ENCODE peak calls at places on chromosome 4, in nine cellular contexts. One of them, this sample, is unnamed.

GRCh38 chr4:174672276-174672675 is 150.0 kb upstream of the HPGD start:
- DNase-seq in thyroid gland: no peak
- DNase-seq in esophagus squamous epithelium: no peak
- DNase-seq in uterus: no peak
- DNase-seq in H9: no peak
- DNase-seq in A549: no peak
- DNase-seq in lower lobe of right lung: no peak
- DNase-seq in omental fat pad: no peak
- DNase-seq in fibroblast of pulmonary artery: no peak
- DNase-seq in this sample: no peak

GRCh38 chr4:156665779-156666366 is 305.7 kb downstream of the PDGFC start:
- DNase-seq in thyroid gland: no peak
- DNase-seq in esophagus squamous epithelium: no peak
- DNase-seq in uterus: no peak
- DNase-seq in H9: no peak
- DNase-seq in A549: no peak
- DNase-seq in lower lobe of right lung: no peak
- DNase-seq in omental fat pad: no peak
- DNase-seq in fibroblast of pulmonary artery: no peak
- DNase-seq in this sample: no peak

GRCh38 chr4:105471566-105472176 is 2.2 kb downstream of the PPA2 start:
- DNase-seq in thyroid gland: peak
- DNase-seq in esophagus squamous epithelium: peak
- DNase-seq in uterus: peak
- DNase-seq in H9: peak
- DNase-seq in A549: peak
- DNase-seq in lower lobe of right lung: no peak
- DNase-seq in omental fat pad: no peak
- DNase-seq in fibroblast of pulmonary artery: peak
- DNase-seq in this sample: peak

GRCh38 chr4:9885958-9886357 is 104.5 kb downstream of the DRD5 start:
- DNase-seq in thyroid gland: no peak
- DNase-seq in esophagus squamous epithelium: no peak
- DNase-seq in uterus: no peak
- DNase-seq in H9: no peak
- DNase-seq in A549: no peak
- DNase-seq in lower lobe of right lung: no peak
- DNase-seq in omental fat pad: no peak
- DNase-seq in fibroblast of pulmonary artery: no peak
- DNase-seq in this sample: no peak

GRCh38 chr4:137125011-137125410 is 407.3 kb downstream of the PCDH18 start:
- DNase-seq in thyroid gland: no peak
- DNase-seq in esophagus squamous epithelium: no peak
- DNase-seq in uterus: no peak
- DNase-seq in H9: no peak
- DNase-seq in A549: no peak
- DNase-seq in lower lobe of right lung: no peak
- DNase-seq in omental fat pad: no peak
- DNase-seq in fibroblast of pulmonary artery: peak
- DNase-seq in this sample: no peak

GRCh38 chr4:104516884-104517283 is 22.2 kb upstream of the CXXC4 start:
- DNase-seq in thyroid gland: no peak
- DNase-seq in esophagus squamous epithelium: no peak
- DNase-seq in uterus: no peak
- DNase-seq in H9: no peak
- DNase-seq in A549: no peak
- DNase-seq in lower lobe of right lung: no peak
- DNase-seq in omental fat pad: no peak
- DNase-seq in fibroblast of pulmonary artery: no peak
- DNase-seq in this sample: no peak

GRCh38 chr4:7156273-7157139 is 35.8 kb upstream of the SORCS2 start:
- DNase-seq in thyroid gland: peak
- DNase-seq in esophagus squamous epithelium: no peak
- DNase-seq in uterus: peak
- DNase-seq in H9: peak
- DNase-seq in A549: peak
- DNase-seq in lower lobe of right lung: peak
- DNase-seq in omental fat pad: peak
- DNase-seq in fibroblast of pulmonary artery: peak
- DNase-seq in this sample: no peak

GRCh38 chr4:139234258-139234657 is 45.8 kb downstream of the MGARP start:
- DNase-seq in thyroid gland: no peak
- DNase-seq in esophagus squamous epithelium: no peak
- DNase-seq in uterus: no peak
- DNase-seq in H9: no peak
- DNase-seq in A549: no peak
- DNase-seq in lower lobe of right lung: no peak
- DNase-seq in omental fat pad: no peak
- DNase-seq in fibroblast of pulmonary artery: no peak
- DNase-seq in this sample: no peak

GRCh38 chr4:128675083-128675482 is 134.4 kb upstream of the JADE1 start:
- DNase-seq in thyroid gland: no peak
- DNase-seq in esophagus squamous epithelium: no peak
- DNase-seq in uterus: no peak
- DNase-seq in H9: no peak
- DNase-seq in A549: no peak
- DNase-seq in lower lobe of right lung: no peak
- DNase-seq in omental fat pad: no peak
- DNase-seq in fibroblast of pulmonary artery: no peak
- DNase-seq in this sample: no peak

GRCh38 chr4:95676190-95676589 is 127.4 kb upstream of the UNC5C start:
- DNase-seq in thyroid gland: no peak
- DNase-seq in esophagus squamous epithelium: no peak
- DNase-seq in uterus: no peak
- DNase-seq in H9: no peak
- DNase-seq in A549: no peak
- DNase-seq in lower lobe of right lung: no peak
- DNase-seq in omental fat pad: no peak
- DNase-seq in fibroblast of pulmonary artery: peak
- DNase-seq in this sample: no peak

GRCh38 chr4:25888781-25889180 is 25.2 kb upstream of the SMIM20 start:
- DNase-seq in thyroid gland: no peak
- DNase-seq in esophagus squamous epithelium: no peak
- DNase-seq in uterus: no peak
- DNase-seq in H9: no peak
- DNase-seq in A549: no peak
- DNase-seq in lower lobe of right lung: no peak
- DNase-seq in omental fat pad: no peak
- DNase-seq in fibroblast of pulmonary artery: peak
- DNase-seq in this sample: no peak

GRCh38 chr4:89482248-89482647 is 174.6 kb upstream of the GPRIN3 start:
- DNase-seq in thyroid gland: no peak
- DNase-seq in esophagus squamous epithelium: no peak
- DNase-seq in uterus: no peak
- DNase-seq in H9: peak
- DNase-seq in A549: peak
- DNase-seq in lower lobe of right lung: no peak
- DNase-seq in omental fat pad: no peak
- DNase-seq in fibroblast of pulmonary artery: peak
- DNase-seq in this sample: peak

GRCh38 chr4:58560736-58561135 is 1450.6 kb upstream of the IGFBP7 start:
- DNase-seq in thyroid gland: no peak
- DNase-seq in esophagus squamous epithelium: no peak
- DNase-seq in uterus: no peak
- DNase-seq in H9: no peak
- DNase-seq in A549: no peak
- DNase-seq in lower lobe of right lung: no peak
- DNase-seq in omental fat pad: no peak
- DNase-seq in fibroblast of pulmonary artery: no peak
- DNase-seq in this sample: no peak

GRCh38 chr4:181597766-181598165 is 645.4 kb upstream of the TENM3 start:
- DNase-seq in thyroid gland: no peak
- DNase-seq in esophagus squamous epithelium: no peak
- DNase-seq in uterus: no peak
- DNase-seq in H9: no peak
- DNase-seq in A549: no peak
- DNase-seq in lower lobe of right lung: no peak
- DNase-seq in omental fat pad: no peak
- DNase-seq in fibroblast of pulmonary artery: no peak
- DNase-seq in this sample: no peak

GRCh38 chr4:111630705-111631104 is 514.5 kb upstream of the FAM241A start:
- DNase-seq in thyroid gland: no peak
- DNase-seq in esophagus squamous epithelium: no peak
- DNase-seq in uterus: no peak
- DNase-seq in H9: no peak
- DNase-seq in A549: no peak
- DNase-seq in lower lobe of right lung: no peak
- DNase-seq in omental fat pad: no peak
- DNase-seq in fibroblast of pulmonary artery: peak
- DNase-seq in this sample: no peak

GRCh38 chr4:167956676-167957075 is 135.7 kb upstream of the ANXA10 start:
- DNase-seq in thyroid gland: no peak
- DNase-seq in esophagus squamous epithelium: no peak
- DNase-seq in uterus: no peak
- DNase-seq in H9: no peak
- DNase-seq in A549: no peak
- DNase-seq in lower lobe of right lung: no peak
- DNase-seq in omental fat pad: no peak
- DNase-seq in fibroblast of pulmonary artery: peak
- DNase-seq in this sample: no peak

GRCh38 chr4:71607109-71607508 is 176.8 kb downstream of the GC start:
- DNase-seq in thyroid gland: no peak
- DNase-seq in esophagus squamous epithelium: no peak
- DNase-seq in uterus: no peak
- DNase-seq in H9: no peak
- DNase-seq in A549: no peak
- DNase-seq in lower lobe of right lung: no peak
- DNase-seq in omental fat pad: no peak
- DNase-seq in fibroblast of pulmonary artery: no peak
- DNase-seq in this sample: no peak

GRCh38 chr4:101910786-101911373 is 120.3 kb downstream of the BANK1 start:
- DNase-seq in thyroid gland: no peak
- DNase-seq in esophagus squamous epithelium: no peak
- DNase-seq in uterus: no peak
- DNase-seq in H9: no peak
- DNase-seq in A549: no peak
- DNase-seq in lower lobe of right lung: no peak
- DNase-seq in omental fat pad: no peak
- DNase-seq in fibroblast of pulmonary artery: no peak
- DNase-seq in this sample: no peak

GRCh38 chr4:112321768-112322684 is 24.9 kb downstream of the ALPK1 start:
- DNase-seq in thyroid gland: peak
- DNase-seq in esophagus squamous epithelium: peak
- DNase-seq in uterus: peak
- DNase-seq in H9: peak
- DNase-seq in A549: peak
- DNase-seq in lower lobe of right lung: peak
- DNase-seq in omental fat pad: peak
- DNase-seq in fibroblast of pulmonary artery: peak
- DNase-seq in this sample: peak

GRCh38 chr4:26252349-26252748 is 68.5 kb upstream of the RBPJ start:
- DNase-seq in thyroid gland: no peak
- DNase-seq in esophagus squamous epithelium: no peak
- DNase-seq in uterus: no peak
- DNase-seq in H9: no peak
- DNase-seq in A549: no peak
- DNase-seq in lower lobe of right lung: no peak
- DNase-seq in omental fat pad: no peak
- DNase-seq in fibroblast of pulmonary artery: no peak
- DNase-seq in this sample: peak

GRCh38 chr4:81164126-81164525 is 50.9 kb downstream of the PRKG2 start:
- DNase-seq in thyroid gland: no peak
- DNase-seq in esophagus squamous epithelium: no peak
- DNase-seq in uterus: no peak
- DNase-seq in H9: no peak
- DNase-seq in A549: no peak
- DNase-seq in lower lobe of right lung: no peak
- DNase-seq in omental fat pad: no peak
- DNase-seq in fibroblast of pulmonary artery: no peak
- DNase-seq in this sample: no peak

GRCh38 chr4:157700898-157701694 is 471.7 kb downstream of the GASK1B start:
- DNase-seq in thyroid gland: no peak
- DNase-seq in esophagus squamous epithelium: no peak
- DNase-seq in uterus: no peak
- DNase-seq in H9: no peak
- DNase-seq in A549: no peak
- DNase-seq in lower lobe of right lung: no peak
- DNase-seq in omental fat pad: no peak
- DNase-seq in fibroblast of pulmonary artery: peak
- DNase-seq in this sample: no peak

GRCh38 chr4:100284302-100284701 is 94.0 kb upstream of the DDIT4L start:
- DNase-seq in thyroid gland: no peak
- DNase-seq in esophagus squamous epithelium: no peak
- DNase-seq in uterus: no peak
- DNase-seq in H9: no peak
- DNase-seq in A549: no peak
- DNase-seq in lower lobe of right lung: no peak
- DNase-seq in omental fat pad: no peak
- DNase-seq in fibroblast of pulmonary artery: no peak
- DNase-seq in this sample: no peak
- TF ChIP-seq CTCF in thyroid gland: no peak
- TF ChIP-seq CTCF in esophagus squamous epithelium: no peak
- TF ChIP-seq CTCF in uterus: no peak
- TF ChIP-seq CTCF in H9: no peak
- TF ChIP-seq CTCF in A549: no peak
- TF ChIP-seq CTCF in lower lobe of right lung: no peak
- TF ChIP-seq CTCF in omental fat pad: no peak
- TF ChIP-seq CTCF in fibroblast of pulmonary artery: no peak
- TF ChIP-seq CTCF in this sample: no peak

DNA sequence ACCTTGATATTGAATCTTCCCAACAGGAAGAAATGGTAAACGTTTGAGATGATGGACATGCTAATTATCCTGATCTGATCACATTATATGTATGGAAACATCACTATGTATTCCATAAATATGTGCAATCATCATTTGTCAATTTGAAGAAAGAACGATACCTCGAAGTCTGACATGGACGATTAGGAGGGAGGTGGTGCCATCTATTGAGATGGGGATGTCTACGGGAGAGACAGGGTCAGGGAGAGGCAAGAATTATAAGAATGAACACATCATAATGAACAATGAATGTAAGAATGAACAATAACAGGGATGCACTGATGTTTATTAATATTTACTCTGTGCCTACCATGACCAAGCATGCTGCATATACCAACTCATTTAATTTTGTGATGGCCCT is 93.7 kb upstream of the SOD3 start:
- DNase-seq in thyroid gland: no peak
- DNase-seq in esophagus squamous epithelium: no peak
- DNase-seq in uterus: no peak
- DNase-seq in H9: no peak
- DNase-seq in A549: no peak
- DNase-seq in lower lobe of right lung: no peak
- DNase-seq in omental fat pad: no peak
- DNase-seq in fibroblast of pulmonary artery: no peak
- DNase-seq in this sample: no peak
- TF ChIP-seq CTCF in thyroid gland: no peak
- TF ChIP-seq CTCF in esophagus squamous epithelium: no peak
- TF ChIP-seq CTCF in uterus: no peak
- TF ChIP-seq CTCF in H9: no peak
- TF ChIP-seq CTCF in A549: peak
- TF ChIP-seq CTCF in lower lobe of right lung: no peak
- TF ChIP-seq CTCF in omental fat pad: no peak
- TF ChIP-seq CTCF in fibroblast of pulmonary artery: no peak
- TF ChIP-seq CTCF in this sample: no peak

GRCh38 chr4:83993774-83994173 is 457.9 kb downstream of the GPAT3 start:
- DNase-seq in thyroid gland: no peak
- DNase-seq in esophagus squamous epithelium: no peak
- DNase-seq in uterus: no peak
- DNase-seq in H9: peak
- DNase-seq in A549: no peak
- DNase-seq in lower lobe of right lung: no peak
- DNase-seq in omental fat pad: no peak
- DNase-seq in fibroblast of pulmonary artery: no peak
- DNase-seq in this sample: peak
- TF ChIP-seq CTCF in thyroid gland: no peak
- TF ChIP-seq CTCF in esophagus squamous epithelium: no peak
- TF ChIP-seq CTCF in uterus: no peak
- TF ChIP-seq CTCF in H9: peak
- TF ChIP-seq CTCF in A549: no peak
- TF ChIP-seq CTCF in lower lobe of right lung: no peak
- TF ChIP-seq CTCF in omental fat pad: no peak
- TF ChIP-seq CTCF in fibroblast of pulmonary artery: no peak
- TF ChIP-seq CTCF in this sample: no peak

GRCh38 chr4:183721207-183722081 is 62.4 kb downstream of the TRAPPC11 start:
- DNase-seq in thyroid gland: peak
- DNase-seq in esophagus squamous epithelium: no peak
- DNase-seq in uterus: peak
- DNase-seq in H9: peak
- DNase-seq in A549: peak
- DNase-seq in lower lobe of right lung: peak
- DNase-seq in omental fat pad: no peak
- DNase-seq in fibroblast of pulmonary artery: peak
- DNase-seq in this sample: peak
- TF ChIP-seq CTCF in thyroid gland: peak
- TF ChIP-seq CTCF in esophagus squamous epithelium: no peak
- TF ChIP-seq CTCF in uterus: no peak
- TF ChIP-seq CTCF in H9: peak
- TF ChIP-seq CTCF in A549: peak
- TF ChIP-seq CTCF in lower lobe of right lung: peak
- TF ChIP-seq CTCF in omental fat pad: no peak
- TF ChIP-seq CTCF in fibroblast of pulmonary artery: peak
- TF ChIP-seq CTCF in this sample: peak

This sample was measured in activated CD8-positive, alpha-beta T cell treated with anti-CD3 and anti-CD28 coated beads for 36 hours.